ENCODE peak calls at places on chromosomes 2 and 18, in five cellular contexts. C, R, D, H and K are unnamed samples.
A peak's percentile ranks its signal among the peaks of the same experiment; 100 is the strongest.

GRCh38 chr2:20625491-20625919 is 25.4 kb downstream of the HS1BP3 start:
- DNase-seq in C (no peak), R (no peak), D (no peak), H (no peak), K (no peak)

GRCh38 chr2:68448671-68449394 is 18.3 kb downstream of the FBXO48 start:
- DNase-seq in C (no peak), R (no peak), D (no peak), H (no peak), K (no peak)

GRCh38 chr2:198012025-198012424 is 207.6 kb downstream of the PLCL1 start:
- DNase-seq in C (no peak), R (no peak), D (no peak), H (no peak), K (no peak)

GRCh38 chr2:6168485-6168884 is 476.3 kb downstream of the SOX11 start:
- DNase-seq in C (no peak), R (no peak), D (no peak), H (no peak), K (no peak)

GRCh38 chr2:101737478-101738240 is 40.2 kb downstream of the MAP4K4 start:
- DNase-seq in C (no peak), R (no peak), D (no peak), H (no peak), K (no peak)

GRCh38 chr2:200471324-200471848 is 38.5 kb downstream of the KCTD18 start:
- DNase-seq in C (no peak), R (peak; percentile 32), D (peak; percentile 93), H (no peak), K (no peak)

GRCh38 chr2:113105047-113105446 is 22.4 kb upstream of the IL1RN start:
- DNase-seq in C (no peak), R (no peak), D (no peak), H (no peak), K (no peak)

GRCh38 chr2:83531211-83531610 is 927.9 kb downstream of the SUCLG1 start:
- DNase-seq in C (no peak), R (no peak), D (no peak), H (no peak), K (no peak)

GRCh38 chr2:16978291-16978690 is 312.7 kb upstream of the CYRIA start:
- DNase-seq in C (no peak), R (no peak), D (no peak), H (no peak), K (no peak)

GRCh38 chr2:38598200-38598990 is 4.3 kb downstream of the HNRNPLL start:
- DNase-seq in C (no peak), R (no peak), D (no peak), H (no peak), K (no peak)

GRCh38 chr2:108268001-108268400 is 20.7 kb upstream of the SULT1C2 start:
- DNase-seq in C (no peak), R (no peak), D (no peak), H (no peak), K (no peak)

GRCh38 chr2:133262888-133263287 is 305.4 kb downstream of the NCKAP5 start:
- DNase-seq in C (no peak), R (no peak), D (no peak), H (no peak), K (no peak)

GRCh38 chr2:227450921-227451654 is 20.9 kb upstream of the AGFG1 start:
- DNase-seq in C (no peak), R (peak; percentile 99), D (no peak), H (peak; percentile 83), K (no peak)

GRCh38 chr2:106020032-106020431 is 174.1 kb downstream of the UXS1 start:
- DNase-seq in C (no peak), R (no peak), D (no peak), H (no peak), K (no peak)

GRCh38 chr2:30862054-30862651 is 54.9 kb upstream of the CAPN13 start:
- DNase-seq in C (peak; percentile 65), R (peak; percentile 79), D (no peak), H (peak; percentile 45), K (peak; percentile 41)

DNA sequence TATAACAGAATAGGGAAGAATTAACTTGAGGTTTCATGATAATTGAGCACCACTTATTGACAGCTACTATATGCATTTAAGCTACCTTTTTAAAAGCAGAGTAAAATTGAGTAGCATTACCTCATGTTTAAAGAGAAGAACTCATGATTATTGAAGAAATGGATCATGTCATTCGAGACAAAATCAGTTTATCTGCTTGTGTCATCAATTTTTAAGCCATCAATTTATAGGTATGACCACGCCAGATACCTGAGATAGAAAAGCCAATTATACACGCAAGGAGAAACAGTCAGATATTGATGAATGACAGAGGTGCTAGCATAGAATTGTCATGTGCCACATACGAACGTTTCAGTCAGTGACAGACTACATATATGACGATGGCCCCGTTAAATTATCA is 28.4 kb downstream of the DSG2 start:
- DNase-seq in C (no peak), R (no peak), D (no peak), H (no peak), K (no peak)
- TF ChIP-seq ATF2 in C (no peak), R (no peak), D (no peak), H (no peak), K (no peak)

GRCh38 chr2:185644828-185645227 is 93.8 kb upstream of the FSIP2 start:
- DNase-seq in C (no peak), R (no peak), D (no peak), H (no peak), K (no peak)
- TF ChIP-seq ATF2 in C (no peak), R (no peak), D (peak; percentile 18), H (no peak), K (no peak)

GRCh38 chr2:37378411-37378810 is 34.0 kb downstream of the QPCT start:
- DNase-seq in C (no peak), R (peak; percentile 43), D (no peak), H (no peak), K (no peak)
- TF ChIP-seq ATF2 in C (no peak), R (no peak), D (no peak), H (no peak), K (no peak)

GRCh38 chr18:61752973-61753372 is 139.8 kb downstream of the RNF152 start:
- DNase-seq in C (no peak), R (no peak), D (no peak), H (no peak), K (no peak)
- TF ChIP-seq ATF2 in C (no peak), R (no peak), D (no peak), H (no peak), K (no peak)

DNA sequence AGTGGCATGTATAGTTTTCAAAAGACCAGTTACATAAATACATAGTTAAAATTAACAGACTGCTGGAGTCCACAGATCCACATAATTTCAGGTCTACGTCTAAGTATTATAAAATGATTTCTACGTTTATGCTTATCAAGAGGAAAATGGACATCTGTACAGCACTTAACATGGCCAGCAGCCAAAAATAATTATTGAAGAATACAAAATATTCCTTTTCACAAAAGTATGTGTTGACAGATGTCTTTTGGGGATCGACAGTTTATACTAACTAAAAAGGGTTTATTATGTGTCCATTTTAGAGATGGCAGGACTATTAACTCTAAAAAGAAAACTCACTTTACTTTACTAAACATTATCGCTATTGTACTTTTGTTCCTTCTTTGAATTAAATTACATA is 112.9 kb upstream of the RNU4ATAC start:
- DNase-seq in C (no peak), R (no peak), D (no peak), H (no peak), K (no peak)
- TF ChIP-seq ATF2 in C (no peak), R (no peak), D (no peak), H (no peak), K (no peak)

GRCh38 chr2:24724111-24724775 is 68.9 kb downstream of the PTRHD1 start:
- DNase-seq in C (no peak), R (no peak), D (no peak), H (no peak), K (no peak)
- TF ChIP-seq ATF2 in C (no peak), R (no peak), D (no peak), H (no peak), K (no peak)